ENCODE peak calls at places on chromosome 11, in nine cellular contexts. N, P, R, O, Y, L, F, A and D are unnamed samples.

GRCh38 chr11:266676-267439 is 11.3 kb upstream of the NLRP6 start:
- DNase-seq in N (no peak), P (no peak), R (no peak), O (no peak), Y (no peak), L (no peak), F (no peak), A (no peak), D (peak)

GRCh38 chr11:1912314-1912878 is 7.1 kb upstream of the TNNT3 start:
- DNase-seq in N (no peak), P (no peak), R (no peak), O (no peak), Y (no peak), L (no peak), F (no peak), A (no peak), D (no peak)

GRCh38 chr11:2270322-2271076 is at the start of gene ASCL2:
- DNase-seq in N (no peak), P (no peak), R (peak), O (no peak), Y (no peak), L (no peak), F (no peak), A (peak), D (no peak)

GRCh38 chr11:112448806-112449205 is 188.1 kb upstream of the PLET1 start:
- DNase-seq in N (no peak), P (no peak), R (no peak), O (no peak), Y (no peak), L (no peak), F (no peak), A (no peak), D (no peak)

GRCh38 chr11:79139900-79140299 is 300.9 kb downstream of the TENM4 start:
- DNase-seq in N (no peak), P (no peak), R (peak), O (no peak), Y (no peak), L (no peak), F (no peak), A (no peak), D (no peak)

GRCh38 chr11:34208266-34209135 is 103.1 kb downstream of the NAT10 start:
- DNase-seq in N (peak), P (no peak), R (no peak), O (no peak), Y (peak), L (no peak), F (no peak), A (no peak), D (no peak)

GRCh38 chr11:106961048-106961447 is 57.2 kb downstream of the GUCY1A2 start:
- DNase-seq in N (no peak), P (no peak), R (no peak), O (no peak), Y (peak), L (no peak), F (no peak), A (no peak), D (no peak)

GRCh38 chr11:46485852-46486443 is 94.4 kb upstream of the CHRM4 start:
- DNase-seq in N (no peak), P (no peak), R (peak), O (no peak), Y (no peak), L (no peak), F (no peak), A (no peak), D (no peak)

GRCh38 chr11:66593303-66593635 is 284 bp downstream of the CCS start:
- DNase-seq in N (no peak), P (no peak), R (no peak), O (no peak), Y (no peak), L (no peak), F (no peak), A (no peak), D (no peak)

GRCh38 chr11:118913411-118914125 is 12.2 kb downstream of the BCL9L start:
- DNase-seq in N (no peak), P (no peak), R (peak), O (peak), Y (no peak), L (no peak), F (no peak), A (no peak), D (no peak)

GRCh38 chr11:112310414-112310813 is 49.8 kb upstream of the PLET1 start:
- DNase-seq in N (peak), P (no peak), R (peak), O (no peak), Y (peak), L (no peak), F (no peak), A (no peak), D (no peak)

GRCh38 chr11:19577391-19577831 is 135.2 kb upstream of the NAV2 start:
- DNase-seq in N (no peak), P (no peak), R (no peak), O (no peak), Y (no peak), L (no peak), F (no peak), A (no peak), D (no peak)

GRCh38 chr11:34379081-34379480 is 21.3 kb upstream of the ABTB2 start:
- DNase-seq in N (peak), P (peak), R (no peak), O (no peak), Y (peak), L (no peak), F (no peak), A (no peak), D (no peak)

GRCh38 chr11:1307163-1307870 is 2.1 kb downstream of the TOLLIP start:
- DNase-seq in N (no peak), P (no peak), R (no peak), O (no peak), Y (no peak), L (no peak), F (no peak), A (no peak), D (no peak)

GRCh38 chr11:107043242-107043991 is 25.1 kb upstream of the GUCY1A2 start:
- DNase-seq in N (peak), P (peak), R (no peak), O (no peak), Y (peak), L (no peak), F (no peak), A (no peak), D (peak)

GRCh38 chr11:116930177-116930576 is 92.8 kb upstream of the APOA1 start:
- DNase-seq in N (peak), P (peak), R (peak), O (no peak), Y (no peak), L (no peak), F (no peak), A (no peak), D (peak)

GRCh38 chr11:12008790-12009616 is 577 bp upstream of the DKK3 start:
- DNase-seq in N (peak), P (peak), R (peak), O (peak), Y (peak), L (peak), F (no peak), A (peak), D (no peak)

GRCh38 chr11:94771390-94771789 is 3.2 kb downstream of the AMOTL1 start:
- DNase-seq in N (no peak), P (peak), R (peak), O (no peak), Y (no peak), L (no peak), F (no peak), A (no peak), D (no peak)

GRCh38 chr11:33802414-33802950 is 28.2 kb upstream of the FBXO3 start:
- DNase-seq in N (peak), P (peak), R (peak), O (no peak), Y (peak), L (peak), F (no peak), A (peak), D (peak)

GRCh38 chr11:47160753-47161133 is 15.9 kb downstream of the ARFGAP2 start:
- DNase-seq in N (no peak), P (no peak), R (peak), O (no peak), Y (no peak), L (no peak), F (no peak), A (no peak), D (no peak)

GRCh38 chr11:114796954-114797721 is 118.8 kb downstream of the NXPE2 start:
- DNase-seq in N (no peak), P (no peak), R (no peak), O (no peak), Y (no peak), L (no peak), F (no peak), A (no peak), D (no peak)

GRCh38 chr11:47257518-47258316 is at the start of gene NR1H3:
- DNase-seq in N (peak), P (peak), R (peak), O (no peak), Y (peak), L (peak), F (no peak), A (peak), D (no peak)

GRCh38 chr11:73376803-73377629 is 817 bp downstream of the RELT start:
- DNase-seq in N (peak), P (peak), R (peak), O (peak), Y (peak), L (peak), F (peak), A (no peak), D (peak)

GRCh38 chr11:119337581-119338317 is 2.9 kb downstream of the C1QTNF5 start:
- DNase-seq in N (peak), P (peak), R (no peak), O (no peak), Y (peak), L (no peak), F (no peak), A (no peak), D (no peak)

GRCh38 chr11:46036969-46037368 is 84.3 kb downstream of the PHF21A start:
- DNase-seq in N (peak), P (no peak), R (no peak), O (no peak), Y (no peak), L (no peak), F (no peak), A (no peak), D (no peak)

GRCh38 chr11:94882931-94883330 is 90.4 kb downstream of the CWC15 start:
- DNase-seq in N (no peak), P (no peak), R (peak), O (no peak), Y (no peak), L (no peak), F (no peak), A (no peak), D (no peak)

GRCh38 chr11:77668760-77669159 is 31.2 kb upstream of the CLNS1A start:
- DNase-seq in N (peak), P (peak), R (no peak), O (no peak), Y (peak), L (no peak), F (no peak), A (no peak), D (no peak)

GRCh38 chr11:109818303-109818702 is 274.9 kb upstream of the ZC3H12C start:
- DNase-seq in N (no peak), P (no peak), R (no peak), O (no peak), Y (peak), L (no peak), F (no peak), A (no peak), D (peak)